ENCODE peak calls at places on chromosomes 7 and 10, in nine cellular contexts. U, D, Z, Y, I, C, H, L and J are unnamed samples.

GRCh38 chr7:132991615-132992587 is 90.0 kb downstream of the CHCHD3 start:
- DNase-seq in U (no peak), D (no peak), Z (no peak), Y (no peak), I (no peak), C (no peak), H (no peak), L (no peak), J (peak)

GRCh38 chr7:35752727-35753126 is 48.1 kb upstream of the SEPTIN7 start:
- DNase-seq in U (peak), D (no peak), Z (no peak), Y (no peak), I (no peak), C (no peak), H (no peak), L (no peak), J (no peak)

GRCh38 chr7:151833691-151834090 is 43.2 kb downstream of the PRKAG2 start:
- DNase-seq in U (no peak), D (no peak), Z (no peak), Y (no peak), I (no peak), C (no peak), H (no peak), L (no peak), J (no peak)

GRCh38 chr10:77511498-77512218 is 126.0 kb downstream of the KCNMA1 start:
- DNase-seq in U (no peak), D (no peak), Z (no peak), Y (no peak), I (no peak), C (no peak), H (no peak), L (no peak), J (no peak)

GRCh38 chr7:150402671-150403321 is 23.7 kb downstream of the ZNF775 start:
- DNase-seq in U (no peak), D (no peak), Z (no peak), Y (no peak), I (no peak), C (no peak), H (no peak), L (no peak), J (no peak)

GRCh38 chr7:128076216-128076821 is 45.1 kb upstream of the LRRC4 start:
- DNase-seq in U (no peak), D (no peak), Z (no peak), Y (no peak), I (no peak), C (no peak), H (no peak), L (no peak), J (no peak)

GRCh38 chr7:45999541-45999940 is 78.5 kb upstream of the IGFBP3 start:
- DNase-seq in U (no peak), D (no peak), Z (no peak), Y (no peak), I (no peak), C (no peak), H (no peak), L (no peak), J (no peak)

GRCh38 chr7:95545007-95545615 is 51.2 kb downstream of the PDK4 start:
- DNase-seq in U (peak), D (no peak), Z (no peak), Y (no peak), I (no peak), C (no peak), H (peak), L (peak), J (peak)

GRCh38 chr10:69716711-69717560 is 84.8 kb upstream of the COL13A1 start:
- DNase-seq in U (peak), D (no peak), Z (peak), Y (peak), I (peak), C (peak), H (no peak), L (peak), J (peak)

GRCh38 chr7:5217851-5218331 is 27.9 kb downstream of the WIPI2 start:
- DNase-seq in U (no peak), D (no peak), Z (no peak), Y (no peak), I (peak), C (no peak), H (peak), L (no peak), J (no peak)

GRCh38 chr7:149624006-149624405 is 126.4 kb upstream of the ZNF746 start:
- DNase-seq in U (no peak), D (no peak), Z (peak), Y (peak), I (peak), C (peak), H (peak), L (no peak), J (peak)

GRCh38 chr10:129853236-129853946 is 110.7 kb downstream of the EBF3 start:
- DNase-seq in U (peak), D (no peak), Z (no peak), Y (no peak), I (no peak), C (no peak), H (no peak), L (no peak), J (peak)

GRCh38 chr7:2621061-2621828 is 10.5 kb upstream of the TTYH3 start:
- DNase-seq in U (peak), D (no peak), Z (no peak), Y (no peak), I (no peak), C (no peak), H (peak), L (peak), J (no peak)